ENCODE peak calls at places on chromosome 5, in six cellular contexts. V is GM23248; A is aorta; X is brain microvascular endothelial cell; W is stimulated activated CD8-positive, alpha-beta memory T cell treated with anti-CD3 and anti-CD28 coated beads, Interleukin-12 subunit alpha, Interleukin-12 subunit beta, amount 100 ng/mL, for 1 hour; T is activated T-cell treated with anti-CD3 and anti-CD28 coated beads, Interleukin-2, amount 50 U/mL, for 72 hours. S is an unnamed sample.

GRCh38 chr5:150272531-150272930 is 17.0 kb downstream of the CAMK2A start:
- DNase-seq in V (peak), A (no peak), X (peak), W (no peak), T (no peak), S (peak)

GRCh38 chr5:14265574-14265973 is 122.4 kb downstream of the TRIO start:
- DNase-seq in V (peak), A (no peak), X (peak), W (no peak), T (no peak), S (no peak)

GRCh38 chr5:166093312-166093711 is 2198.1 kb upstream of the WWC1 start:
- DNase-seq in V (no peak), A (no peak), X (no peak), W (no peak), T (no peak), S (no peak)

GRCh38 chr5:126139773-126140172 is 283.4 kb upstream of the GRAMD2B start:
- DNase-seq in V (peak), A (no peak), X (peak), W (no peak), T (no peak), S (no peak)

GRCh38 chr5:5494489-5495402 is 72.3 kb downstream of the ICE1 start:
- DNase-seq in V (peak), A (peak), X (peak), W (peak), T (peak), S (peak)

GRCh38 chr5:172502969-172503368 is 48.6 kb upstream of the SH3PXD2B start:
- DNase-seq in V (no peak), A (peak), X (no peak), W (no peak), T (no peak), S (peak)

GRCh38 chr5:76007904-76008303 is 75.3 kb upstream of the SV2C start:
- DNase-seq in V (no peak), A (no peak), X (no peak), W (no peak), T (no peak), S (no peak)

GRCh38 chr5:177086918-177087706 is 397 bp downstream of the FGFR4 start:
- DNase-seq in V (peak), A (no peak), X (no peak), W (peak), T (peak), S (peak)

GRCh38 chr5:140005145-140005591 is 37.9 kb downstream of the NRG2 start:
- DNase-seq in V (no peak), A (no peak), X (no peak), W (no peak), T (no peak), S (no peak)